ENCODE peak calls at places on chromosome 2, in eight cellular contexts. D is NCI-H2171; R is NCI-H748 treated with DMSO at 0.1 percent for 48 hours; J is activated CD8-positive, alpha-beta memory T cell treated with anti-CD3 and anti-CD28 coated beads for 48 hours; A is stimulated activated CD8-positive, alpha-beta memory T cell treated with anti-CD3 and anti-CD28 coated beads, Interleukin-15, amount 100 ng/mL, for 24 hours; Q is COR-L47; E is OCI-M1; I is posterior vena cava. M is an unnamed sample.

GRCh38 chr2:216934151-216934550 is 74.3 kb upstream of the TNP1 start:
- DNase-seq in D (no peak), R (no peak), J (no peak), A (no peak), Q (no peak), E (no peak), I (no peak), M (no peak)

GRCh38 chr2:64106481-64106880 is 37.7 kb downstream of the PELI1 start:
- DNase-seq in D (no peak), R (no peak), J (no peak), A (no peak), Q (no peak), E (no peak), I (no peak), M (no peak)

GRCh38 chr2:108933691-108934117 is 55.3 kb downstream of the EDAR start:
- DNase-seq in D (no peak), R (peak), J (no peak), A (no peak), Q (peak), E (peak), I (no peak), M (no peak)

GRCh38 chr2:19936979-19937378 is 35.2 kb upstream of the TTC32 start:
- DNase-seq in D (no peak), R (no peak), J (no peak), A (no peak), Q (no peak), E (peak), I (no peak), M (no peak)

GRCh38 chr2:169361706-169362345 is 508 bp downstream of the LRP2 start:
- DNase-seq in D (no peak), R (no peak), J (no peak), A (no peak), Q (peak), E (peak), I (no peak), M (no peak)

GRCh38 chr2:68721482-68722071 is 13.0 kb upstream of the ARHGAP25 start:
- DNase-seq in D (no peak), R (no peak), J (no peak), A (no peak), Q (no peak), E (no peak), I (no peak), M (peak)

GRCh38 chr2:97662895-97663625 is 784 bp downstream of the ACTR1B start:
- DNase-seq in D (no peak), R (peak), J (peak), A (peak), Q (peak), E (peak), I (peak), M (peak)

GRCh38 chr2:47437287-47437686 is 34.3 kb downstream of the MSH2 start:
- DNase-seq in D (no peak), R (no peak), J (no peak), A (no peak), Q (peak), E (peak), I (no peak), M (peak)

GRCh38 chr2:153819501-153819900 is 52.2 kb upstream of the GALNT13 start:
- DNase-seq in D (no peak), R (peak), J (no peak), A (no peak), Q (peak), E (peak), I (no peak), M (no peak)

GRCh38 chr2:26302846-26303245 is 43.1 kb upstream of the SELENOI start:
- DNase-seq in D (no peak), R (no peak), J (no peak), A (no peak), Q (no peak), E (no peak), I (no peak), M (no peak)

GRCh38 chr2:20593072-20594034 is 57.5 kb downstream of the HS1BP3 start:
- DNase-seq in D (no peak), R (no peak), J (no peak), A (no peak), Q (no peak), E (peak), I (peak), M (peak)

GRCh38 chr2:37773354-37773753 is 101.9 kb upstream of the CDC42EP3 start:
- DNase-seq in D (peak), R (peak), J (no peak), A (no peak), Q (no peak), E (no peak), I (no peak), M (no peak)

GRCh38 chr2:86790134-86790827 is 432 bp downstream of the CD8A start:
- DNase-seq in D (no peak), R (no peak), J (peak), A (no peak), Q (no peak), E (no peak), I (no peak), M (no peak)

GRCh38 chr2:223315813-223316212 is 263.8 kb downstream of the KCNE4 start:
- DNase-seq in D (no peak), R (no peak), J (no peak), A (no peak), Q (no peak), E (no peak), I (no peak), M (peak)

GRCh38 chr2:232235716-232236115 is 142.8 kb upstream of the ALPP start:
- DNase-seq in D (no peak), R (no peak), J (no peak), A (no peak), Q (no peak), E (no peak), I (no peak), M (no peak)

GRCh38 chr2:190947711-190948251 is 66.2 kb downstream of the STAT1 start:
- DNase-seq in D (no peak), R (no peak), J (no peak), A (no peak), Q (no peak), E (peak), I (no peak), M (peak)

M was measured in astrocyte.